ENCODE peak calls at places on chromosomes 11 and 22, in seven cellular contexts. D, E, R, M, P, C and A are unnamed samples.

GRCh38 chr11:14764899-14765527 is 121.4 kb downstream of the PDE3B start:
- DNase-seq in P (no peak), R (no peak), C (no peak), D (no peak), M (no peak), E (no peak), A (no peak)

GRCh38 chr22:20793386-20794131 is 19.6 kb downstream of the SERPIND1 start:
- DNase-seq in C (no peak), M (no peak), D (no peak), E (no peak), R (no peak), P (no peak), A (no peak)

GRCh38 chr22:32534252-32535215 is 59.9 kb downstream of the FBXO7 start:
- DNase-seq in P (peak), R (no peak), C (no peak), E (no peak), M (no peak), D (peak), A (no peak)

GRCh38 chr11:82842019-82842418 is 58.2 kb downstream of the PRCP start:
- DNase-seq in E (no peak), C (no peak), M (no peak), R (no peak), D (no peak), P (no peak), A (no peak)

GRCh38 chr11:19281041-19281440 is 40.3 kb upstream of the E2F8 start:
- DNase-seq in C (no peak), M (no peak), P (no peak), D (no peak), E (no peak), R (no peak), A (no peak)

GRCh38 chr11:114082415-114082748 is 22.9 kb downstream of the ZBTB16 start:
- DNase-seq in M (no peak), P (peak), C (peak), E (no peak), R (no peak), D (no peak), A (no peak)

GRCh38 chr11:71179877-71180276 is 72.5 kb downstream of the SHANK2 start:
- DNase-seq in D (no peak), E (no peak), P (peak), M (no peak), R (no peak), C (no peak), A (no peak)

GRCh38 chr11:45899448-45900174 is 7.5 kb downstream of the FREY1 start:
- DNase-seq in D (peak), M (peak), R (no peak), E (peak), P (peak), C (peak), A (peak)

GRCh38 chr11:94895971-94896370 is 77.4 kb downstream of the CWC15 start:
- DNase-seq in P (no peak), R (no peak), M (no peak), D (no peak), C (no peak), E (peak), A (no peak)

GRCh38 chr22:28142361-28142801 is 223.3 kb upstream of the PITPNB start:
- DNase-seq in M (no peak), D (peak), R (no peak), E (peak), C (no peak), P (no peak), A (peak)

GRCh38 chr11:64448599-64449380 is 89.8 kb downstream of the RPS6KA4 start:
- DNase-seq in D (peak), R (peak), E (peak), M (peak), C (peak), P (peak), A (peak)

GRCh38 chr11:103202048-103202651 is 92.9 kb downstream of the DYNC2H1 start:
- DNase-seq in E (peak), D (no peak), C (no peak), M (peak), R (no peak), P (no peak), A (peak)

GRCh38 chr11:11709447-11710239 is 87.8 kb upstream of the GALNT18 start:
- DNase-seq in E (no peak), M (no peak), P (no peak), C (no peak), D (no peak), R (no peak), A (no peak)

GRCh38 chr11:114082767-114083181 is 23.3 kb downstream of the ZBTB16 start:
- DNase-seq in C (no peak), M (no peak), R (no peak), D (no peak), E (no peak), P (no peak), A (no peak)

GRCh38 chr11:46446343-46446751 is 54.8 kb upstream of the CHRM4 start:
- DNase-seq in M (no peak), E (no peak), D (no peak), P (no peak), C (no peak), R (no peak), A (no peak)

GRCh38 chr11:13339196-13340153 is 61.9 kb downstream of the BMAL1 start:
- DNase-seq in D (no peak), E (no peak), M (peak), R (no peak), C (no peak), P (no peak), A (peak)

GRCh38 chr11:60777572-60777971 is 7.6 kb upstream of the MS4A10 start:
- DNase-seq in C (no peak), M (peak), E (peak), D (peak), P (no peak), R (no peak), A (peak)

GRCh38 chr11:35139883-35140282 is 912 bp downstream of the CD44 start:
- DNase-seq in P (no peak), R (no peak), D (no peak), E (no peak), C (peak), M (no peak), A (no peak)

GRCh38 chr11:65014146-65014960 is at the start of gene ARL2:
- DNase-seq in D (no peak), P (no peak), R (peak), C (no peak), E (no peak), M (peak), A (peak)

GRCh38 chr22:35548762-35549106 is 8.1 kb downstream of the RASD2 start:
- DNase-seq in R (no peak), P (no peak), E (no peak), M (no peak), D (no peak), C (no peak), A (no peak)

GRCh38 chr11:119081682-119082081 is 3.0 kb upstream of the HMBS start:
- DNase-seq in M (no peak), E (peak), P (no peak), D (no peak), C (no peak), R (no peak), A (no peak)

GRCh38 chr11:123474994-123475393 is 44.9 kb downstream of the GRAMD1B start:
- DNase-seq in P (no peak), E (no peak), D (no peak), C (no peak), R (no peak), M (no peak), A (no peak)

GRCh38 chr22:27927608-27928007 is 8.6 kb upstream of the PITPNB start:
- DNase-seq in C (no peak), P (no peak), R (no peak), D (no peak), E (no peak), M (no peak), A (no peak)

GRCh38 chr22:17647996-17648395 is 9.4 kb downstream of the BCL2L13 start:
- DNase-seq in R (no peak), C (no peak), E (no peak), M (no peak), P (no peak), D (no peak), A (no peak)
- H3K27ac ChIP-seq in R (no peak), C (no peak), E (peak), M (no peak), P (no peak), D (no peak), A (peak)

DNA sequence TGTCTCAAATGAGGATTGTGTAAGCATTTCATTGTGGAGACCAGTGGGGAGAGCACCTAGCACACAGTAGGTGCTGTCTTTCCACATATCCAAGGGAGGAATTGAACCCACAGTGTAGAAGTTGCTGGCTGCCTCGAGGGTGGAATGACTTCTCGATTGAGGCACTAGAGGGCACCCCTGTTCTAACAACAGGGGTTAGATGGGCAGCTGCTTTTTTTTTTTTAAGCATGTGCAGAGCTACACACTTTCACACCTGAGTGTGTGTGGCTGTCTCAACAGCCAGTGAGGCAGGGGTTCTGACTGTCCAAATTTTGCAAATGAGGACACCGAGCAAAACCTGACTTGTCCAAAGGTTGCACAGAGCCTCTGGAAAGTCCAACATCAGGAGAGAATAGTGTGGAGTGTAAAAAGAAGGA is 118.2 kb upstream of the CRYBB3 start:
- DNase-seq in D (no peak), P (peak), M (peak), E (no peak), R (no peak), C (no peak), A (peak)
- TF ChIP-seq CTCF in D (no peak), P (peak), M (peak), E (peak), R (peak), C (peak), A (peak)

GRCh38 chr11:96271777-96272176 is 71.2 kb downstream of the MAML2 start:
- DNase-seq in M (no peak), D (no peak), C (no peak), R (no peak), E (no peak), P (no peak), A (no peak)
- H3K27ac ChIP-seq in M (no peak), D (no peak), C (no peak), R (peak), E (peak), P (no peak), A (no peak)

GRCh38 chr22:17788528-17789378 is 14.5 kb upstream of the BID start:
- DNase-seq in E (no peak), C (no peak), M (no peak), R (no peak), D (no peak), P (no peak), A (no peak)
- TF ChIP-seq CTCF in E (no peak), C (no peak), M (peak), R (no peak), D (no peak), P (no peak), A (no peak)

DNA sequence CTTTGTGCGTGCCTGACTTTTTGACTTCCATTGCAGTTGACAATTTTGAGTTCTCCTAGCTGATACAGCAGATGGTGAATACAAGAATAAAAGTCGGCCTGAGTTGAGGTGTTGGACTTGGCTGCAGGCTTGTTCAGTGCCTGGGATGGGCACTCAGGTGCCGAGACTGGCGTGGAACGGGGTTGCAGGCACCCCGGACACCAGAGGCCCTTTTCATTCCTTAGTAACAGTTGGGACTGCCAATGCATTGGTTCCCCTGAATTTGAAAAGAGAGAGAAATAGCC is 1.3 kb downstream of the PHRF1 start:
- DNase-seq in R (no peak), E (no peak), C (no peak), D (no peak), P (no peak), M (no peak), A (no peak)
- H3K27ac ChIP-seq in R (peak), E (no peak), C (no peak), D (no peak), P (no peak), M (peak), A (peak)